ENCODE peak calls at places on chromosomes 13 and 19, in four cellular contexts. Z is K562, R is HepG2, I is GM12878. W is an unnamed sample.
A peak's percentile ranks its signal among the peaks of the same experiment; 100 is the strongest.

GRCh38 chr19:15218501-15218900 is 13.7 kb downstream of the EPHX3 start:
- DNase-seq in Z (peak; percentile 55), R (no peak), I (no peak), W (no peak)

GRCh38 chr13:20796791-20797513 is 23.2 kb upstream of the EEF1AKMT1 start:
- DNase-seq in Z (no peak), R (no peak), I (no peak), W (peak; percentile 39)

GRCh38 chr19:52935434-52935833 is 12.2 kb upstream of the ZNF888 start:
- DNase-seq in Z (peak; percentile 76), R (no peak), I (no peak), W (peak; percentile 58)

GRCh38 chr19:13055213-13056051 is 47.2 kb downstream of the LYL1 start:
- DNase-seq in Z (no peak), R (no peak), I (no peak), W (peak; percentile 89)

GRCh38 chr19:29605653-29606419 is at the start of gene POP4:
- DNase-seq in Z (peak; percentile 98), R (peak; percentile 90), I (peak; percentile 83), W (peak; percentile 94)

GRCh38 chr19:41691268-41691970 is 3.3 kb upstream of the CEACAM7 start:
- DNase-seq in Z (peak; percentile 35), R (no peak), I (no peak), W (no peak)

GRCh38 chr19:45729774-45730388 is 815 bp downstream of the FBXO46 start:
- DNase-seq in Z (no peak), R (no peak), I (peak; percentile 51), W (no peak)

GRCh38 chr19:6773323-6773931 is 919 bp downstream of the VAV1 start:
- DNase-seq in Z (peak; percentile 43), R (no peak), I (peak; percentile 64), W (no peak)

GRCh38 chr19:33358408-33358807 is 15.1 kb upstream of the CEBPG start:
- DNase-seq in Z (no peak), R (no peak), I (no peak), W (no peak)

GRCh38 chr13:25686831-25687495 is 315.2 kb downstream of the ATP8A2 start:
- DNase-seq in Z (no peak), R (no peak), I (no peak), W (no peak)

GRCh38 chr13:83883061-83883523 is 818 bp upstream of the SLITRK1 start:
- DNase-seq in Z (no peak), R (no peak), I (no peak), W (no peak)

GRCh38 chr13:109654341-109655205 is 131.8 kb downstream of the IRS2 start:
- DNase-seq in Z (no peak), R (no peak), I (no peak), W (no peak)

GRCh38 chr19:7904074-7905020 is 670 bp downstream of the MAP2K7 start:
- DNase-seq in Z (peak; percentile 59), R (no peak), I (no peak), W (no peak)

GRCh38 chr13:22726721-22727120 is 454.1 kb upstream of the SGCG start:
- DNase-seq in Z (no peak), R (no peak), I (no peak), W (no peak)

GRCh38 chr19:49988433-49988832 is 27.5 kb upstream of the SIGLEC11 start:
- DNase-seq in Z (no peak), R (no peak), I (no peak), W (peak; percentile 83)

GRCh38 chr19:32862741-32863140 is 6.8 kb downstream of the SLC7A9 start:
- DNase-seq in Z (no peak), R (no peak), I (no peak), W (no peak)

GRCh38 chr13:23871616-23872220 is 17.5 kb downstream of the MIPEP start:
- DNase-seq in Z (no peak), R (peak; percentile 39), I (no peak), W (peak; percentile 59)

GRCh38 chr19:7589822-7590221 is 5.8 kb upstream of the CAMSAP3 start:
- DNase-seq in Z (no peak), R (no peak), I (no peak), W (no peak)

GRCh38 chr13:101811440-101811839 is 359.0 kb downstream of the ITGBL1 start:
- DNase-seq in Z (no peak), R (no peak), I (no peak), W (no peak)

GRCh38 chr19:16202320-16203255 is 4.9 kb downstream of the AP1M1 start:
- DNase-seq in Z (no peak), R (no peak), I (no peak), W (no peak)

GRCh38 chr19:18433039-18433691 is 4.8 kb downstream of the ISYNA1 start:
- DNase-seq in Z (peak; percentile 72), R (no peak), I (no peak), W (no peak)

GRCh38 chr13:93721483-93721882 is 494.9 kb downstream of the GPC6 start:
- DNase-seq in Z (no peak), R (no peak), I (no peak), W (no peak)

GRCh38 chr13:88704600-88705275 is 1033.6 kb downstream of the SLITRK5 start:
- DNase-seq in Z (peak; percentile 9), R (no peak), I (no peak), W (no peak)

GRCh38 chr13:112879283-112879833 is 89.7 kb upstream of the MCF2L start:
- DNase-seq in Z (no peak), R (no peak), I (no peak), W (peak; percentile 45)

GRCh38 chr13:41603917-41604316 is 146.6 kb downstream of the RGCC start:
- DNase-seq in Z (peak; percentile 30), R (no peak), I (no peak), W (peak; percentile 78)

GRCh38 chr19:55156202-55157063 is 1.1 kb downstream of the TNNI3 start:
- DNase-seq in Z (peak; percentile 91), R (peak; percentile 64), I (no peak), W (peak; percentile 44)

GRCh38 chr13:25988655-25989054 is 63.2 kb downstream of the SHISA2 start:
- DNase-seq in Z (no peak), R (no peak), I (no peak), W (no peak)

GRCh38 chr13:27395007-27395510 is 29.4 kb upstream of the GTF3A start:
- DNase-seq in Z (no peak), R (no peak), I (no peak), W (no peak)

GRCh38 chr13:113837554-113838355 is 26.1 kb downstream of the GAS6 start:
- DNase-seq in Z (peak; percentile 49), R (peak; percentile 55), I (no peak), W (peak; percentile 98)

GRCh38 chr13:105787518-105788085 is 747.9 kb downstream of the EFNB2 start:
- DNase-seq in Z (no peak), R (no peak), I (no peak), W (no peak)

GRCh38 chr13:105785436-105785835 is 750.0 kb downstream of the EFNB2 start:
- DNase-seq in Z (no peak), R (no peak), I (no peak), W (no peak)

GRCh38 chr13:105778196-105778595 is 757.3 kb downstream of the EFNB2 start:
- DNase-seq in Z (no peak), R (no peak), I (no peak), W (peak; percentile 35)

GRCh38 chr13:105783261-105783660 is 752.2 kb downstream of the EFNB2 start:
- DNase-seq in Z (no peak), R (no peak), I (no peak), W (no peak)
- TF ChIP-seq BHLHE40 in Z (no peak), R (no peak), I (no peak), W (no peak)

GRCh38 chr13:33230178-33230881 is 55.2 kb downstream of the STARD13 start:
- DNase-seq in Z (no peak), R (no peak), I (no peak), W (peak; percentile 87)
- H2AFZ ChIP-seq in Z (no peak overlapping the region), R (no peak overlapping the region), I (no peak overlapping the region), W (no peak overlapping the region)

GRCh38 chr13:110722971-110723370 is 9.5 kb downstream of the ING1 start:
- DNase-seq in Z (no peak), R (no peak), I (no peak), W (no peak)

GRCh38 chr13:110714798-110715394 is 1.4 kb downstream of the ING1 start:
- DNase-seq in Z (peak; percentile 50), R (peak; percentile 20), I (no peak), W (peak; percentile 25)

GRCh38 chr13:110715395-110716234 is 2.1 kb downstream of the ING1 start:
- DNase-seq in Z (peak; percentile 95), R (peak; percentile 99), I (peak; percentile 99), W (peak; percentile 100)

GRCh38 chr13:110716235-110716505 is 2.7 kb downstream of the ING1 start:
- DNase-seq in Z (peak; percentile 55), R (peak; percentile 24), I (no peak), W (no peak)

GRCh38 chr13:110719036-110719710 is 5.7 kb downstream of the ING1 start:
- DNase-seq in Z (no peak), R (no peak), I (no peak), W (no peak)
- H4K20me1 ChIP-seq in Z (peaks cover 8% of the 10 kb centered on the region), R (peaks cover 34% of the 10 kb centered on the region), I (no peaks in the 10 kb centered on the region), W (peaks cover 41% of the 10 kb centered on the region)

DNA sequence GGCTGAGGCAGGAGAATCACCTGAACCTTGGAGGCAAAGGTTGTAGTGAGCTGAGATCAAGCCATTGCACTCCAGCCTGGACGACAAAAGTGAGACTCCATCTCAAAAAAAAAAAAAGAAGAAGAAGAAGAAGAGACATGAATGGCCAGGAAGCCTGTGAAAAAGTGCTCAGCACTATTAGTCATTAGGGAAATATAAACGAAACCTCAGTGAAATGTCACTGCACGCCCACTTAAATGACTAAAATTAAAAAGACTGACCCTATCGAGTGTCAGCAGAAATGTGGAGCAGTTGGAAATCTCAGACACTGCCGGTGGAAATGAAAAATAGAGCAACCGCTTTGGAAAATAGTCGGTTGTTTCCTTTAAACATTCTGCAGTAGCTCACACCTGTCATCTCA is 5.5 kb upstream of the TYROBP start:
- DNase-seq in Z (no peak), R (no peak), I (no peak), W (peak; percentile 80)
- TF ChIP-seq BHLHE40 in Z (no peak), R (no peak), I (no peak), W (no peak)

GRCh38 chr13:39599842-39600241 is 3.2 kb downstream of the LHFPL6 start:
- DNase-seq in Z (no peak), R (no peak), I (no peak), W (peak; percentile 33)

GRCh38 chr13:39601636-39602035 is 1.4 kb downstream of the LHFPL6 start:
- DNase-seq in Z (no peak), R (no peak), I (no peak), W (no peak)

GRCh38 chr13:39602277-39602613 is 748 bp downstream of the LHFPL6 start:
- DNase-seq in Z (no peak), R (no peak), I (no peak), W (no peak)

GRCh38 chr13:39602614-39603366 is at the start of gene LHFPL6:
- DNase-seq in Z (peak; percentile 1), R (peak; percentile 3), I (no peak), W (peak; percentile 77)

DNA sequence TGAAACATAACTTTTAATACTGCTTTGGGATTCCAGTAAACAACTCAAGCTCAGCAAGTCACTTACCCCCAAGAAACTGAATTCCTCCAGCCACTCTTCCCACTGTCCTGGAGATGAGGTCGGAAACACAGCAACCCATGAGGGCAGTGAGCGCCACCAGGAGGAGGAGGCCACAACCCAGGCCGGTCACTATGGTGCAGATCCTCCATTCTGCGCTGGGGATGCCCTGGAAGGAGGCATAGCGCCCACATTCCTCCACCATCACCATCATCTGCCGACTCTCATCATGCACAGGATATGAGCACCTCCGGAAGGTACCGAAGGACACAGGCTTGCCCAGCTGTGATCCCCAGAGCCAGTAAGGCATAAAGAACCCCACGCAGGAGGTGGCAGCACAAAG is 2.2 kb downstream of the LHFPL6 start:
- DNase-seq in Z (no peak), R (no peak), I (no peak), W (no peak)
- H2AFZ ChIP-seq in Z (no peak overlapping the region), R (no peak overlapping the region), I (no peak overlapping the region), W (peak overlapping the region; percentile 44)